ENCODE peak calls at places on chromosomes 1 and 21, in nine cellular contexts. X, W, S, P, G, Y, L, O and J are unnamed samples.

GRCh38 chr1:2356911-2357845 is 34.2 kb downstream of the MORN1 start:
- DNase-seq in X (no peak), W (no peak), S (no peak), P (peak), G (peak), Y (no peak), L (no peak), O (no peak), J (no peak)

GRCh38 chr1:71908871-71909390 is 373.4 kb downstream of the NEGR1 start:
- DNase-seq in X (peak), W (peak), S (no peak), P (no peak), G (no peak), Y (no peak), L (no peak), O (no peak), J (no peak)

GRCh38 chr1:230130172-230130944 is 63.3 kb downstream of the GALNT2 start:
- DNase-seq in X (peak), W (no peak), S (no peak), P (no peak), G (no peak), Y (no peak), L (no peak), O (no peak), J (no peak)

GRCh38 chr1:111139234-111139955 is 498 bp downstream of the DRAM2 start:
- DNase-seq in X (peak), W (peak), S (peak), P (no peak), G (no peak), Y (peak), L (peak), O (no peak), J (no peak)

GRCh38 chr1:233710507-233710906 is 96.6 kb downstream of the KCNK1 start:
- DNase-seq in X (no peak), W (no peak), S (no peak), P (no peak), G (no peak), Y (no peak), L (no peak), O (no peak), J (no peak)

GRCh38 chr1:210691039-210691438 is 362.3 kb downstream of the HHAT start:
- DNase-seq in X (no peak), W (no peak), S (no peak), P (no peak), G (no peak), Y (no peak), L (no peak), O (no peak), J (no peak)

GRCh38 chr1:91817506-91817905 is 68.4 kb downstream of the TGFBR3 start:
- DNase-seq in X (no peak), W (no peak), S (no peak), P (no peak), G (no peak), Y (no peak), L (no peak), O (no peak), J (no peak)

GRCh38 chr1:72937905-72938304 is 655.6 kb upstream of the NEGR1 start:
- DNase-seq in X (no peak), W (no peak), S (no peak), P (no peak), G (no peak), Y (no peak), L (no peak), O (no peak), J (no peak)

GRCh38 chr1:18211764-18212163 is 104.2 kb downstream of the IGSF21 start:
- DNase-seq in X (no peak), W (no peak), S (no peak), P (no peak), G (peak), Y (no peak), L (no peak), O (no peak), J (no peak)

GRCh38 chr1:93324486-93325464 is 20.9 kb upstream of the DR1 start:
- DNase-seq in X (no peak), W (no peak), S (peak), P (no peak), G (no peak), Y (no peak), L (no peak), O (no peak), J (no peak)

GRCh38 chr1:182235604-182235951 is 156.0 kb downstream of the GLUL start:
- DNase-seq in X (no peak), W (no peak), S (no peak), P (no peak), G (no peak), Y (no peak), L (no peak), O (no peak), J (no peak)

GRCh38 chr1:244054924-244055263 is 3.8 kb downstream of the ZBTB18 start:
- DNase-seq in X (no peak), W (no peak), S (no peak), P (no peak), G (peak), Y (no peak), L (peak), O (no peak), J (no peak)

GRCh38 chr1:205852969-205853368 is 3.0 kb upstream of the PM20D1 start:
- DNase-seq in X (no peak), W (no peak), S (no peak), P (no peak), G (no peak), Y (no peak), L (no peak), O (no peak), J (no peak)

GRCh38 chr1:197776348-197777082 is 1.2 kb upstream of the DENND1B start:
- DNase-seq in X (no peak), W (no peak), S (peak), P (no peak), G (no peak), Y (no peak), L (peak), O (no peak), J (no peak)

GRCh38 chr21:42032968-42033367 is 22.8 kb upstream of the ZBTB21 start:
- DNase-seq in X (no peak), W (no peak), S (no peak), P (no peak), G (no peak), Y (no peak), L (no peak), O (no peak), J (no peak)

GRCh38 chr21:45381865-45382697 is 22.9 kb upstream of the COL18A1 start:
- DNase-seq in X (no peak), W (no peak), S (no peak), P (peak), G (peak), Y (peak), L (no peak), O (no peak), J (no peak)
- TF ChIP-seq CTCF in X (no peak), W (no peak), S (no peak), P (no peak), G (no peak), Y (no peak), L (no peak), O (no peak), J (no peak)

GRCh38 chr21:45980697-45981096 is 873 bp upstream of the COL6A1 start:
- DNase-seq in X (no peak), W (no peak), S (no peak), P (no peak), G (no peak), Y (no peak), L (no peak), O (no peak), J (no peak)
- H3K4me3 ChIP-seq in X (peak), W (peak), S (peak), P (peak), G (peak), Y (peak), L (peak), O (peak), J (peak)

DNA sequence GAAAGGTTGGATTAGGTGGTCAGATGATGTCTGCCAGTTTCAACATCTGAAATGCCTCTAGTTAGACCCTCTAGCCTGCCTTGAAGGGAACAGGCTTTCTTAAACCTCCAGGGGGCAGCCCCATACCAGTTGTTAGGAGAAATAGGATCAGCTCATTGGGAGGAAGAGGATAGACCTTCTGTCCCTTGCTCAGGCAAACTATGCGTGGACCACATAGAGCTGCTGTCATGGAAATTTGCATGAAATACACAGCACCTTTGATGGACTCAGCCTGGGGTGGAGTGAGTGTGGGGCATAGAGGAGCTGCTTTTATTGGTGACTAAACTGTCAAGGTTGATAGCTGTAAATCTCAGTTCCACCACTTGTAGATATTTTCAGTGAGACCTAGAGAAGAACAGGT is 38.4 kb upstream of the SPAG17 start:
- DNase-seq in X (peak), W (peak), S (peak), P (no peak), G (no peak), Y (peak), L (no peak), O (no peak), J (no peak)
- TF ChIP-seq CTCF in X (peak), W (peak), S (peak), P (no peak), G (no peak), Y (peak), L (no peak), O (no peak), J (peak)

DNA sequence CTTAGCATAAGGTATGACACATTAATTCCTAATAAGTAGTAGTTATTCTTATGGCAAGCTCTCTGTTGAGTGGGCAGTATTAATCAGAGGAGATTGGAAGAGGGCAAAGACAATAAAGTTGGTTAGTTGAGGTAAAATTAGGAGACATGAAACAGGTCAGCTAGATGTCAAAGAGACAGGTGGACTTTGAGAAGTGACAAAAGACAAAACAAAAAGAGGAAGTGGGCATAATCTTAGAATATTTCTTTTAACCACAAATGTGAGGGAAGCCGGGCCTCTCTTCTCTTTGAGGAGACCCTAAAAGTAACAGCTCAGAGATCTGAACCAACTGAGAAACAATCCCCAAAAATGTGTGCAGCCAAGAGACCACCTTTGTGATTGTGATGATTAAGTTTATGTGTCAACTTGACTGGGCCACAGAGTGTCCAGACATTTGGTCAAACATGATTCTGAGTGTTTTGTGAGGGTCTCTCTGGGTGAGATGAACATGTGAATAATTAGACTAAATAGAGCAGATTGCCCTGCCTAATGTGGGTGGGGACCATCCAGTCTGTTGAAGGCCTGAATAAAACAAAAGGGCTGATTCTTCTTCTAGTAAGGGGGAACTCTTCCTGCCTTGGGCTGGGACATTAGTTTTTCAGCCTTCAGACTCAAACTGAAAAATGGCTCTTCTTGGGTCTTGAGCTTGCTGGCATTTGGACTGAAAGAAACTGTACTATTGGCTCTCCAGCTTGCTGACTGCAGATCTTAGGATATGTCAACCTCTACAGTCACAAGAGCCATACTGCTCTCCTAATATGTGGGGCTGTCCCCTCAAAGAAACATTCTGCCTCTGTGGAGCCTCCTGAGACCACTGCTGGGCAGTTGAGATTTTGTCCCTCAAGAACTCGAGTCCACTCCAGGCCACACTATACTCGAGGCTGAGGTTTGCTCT is 40.0 kb downstream of the FCRL5 start:
- DNase-seq in X (no peak), W (no peak), S (no peak), P (no peak), G (no peak), Y (no peak), L (no peak), O (no peak), J (no peak)
- H3K4me3 ChIP-seq in X (no peak), W (no peak), S (no peak), P (no peak), G (no peak), Y (no peak), L (no peak), O (no peak), J (no peak)